ENCODE peak calls at places on chromosomes 11 and 22, in four cellular contexts. One of them, this sample, is unnamed.

GRCh38 chr11:96205460-96205809 is 137.6 kb downstream of the MAML2 start:
- DNase-seq in SW480: no peak
- DNase-seq in fibroblast of villous mesenchyme: no peak
- DNase-seq in stimulated activated CD4-positive, alpha-beta T cell treated with anti-CD3 and anti-CD28 coated beads, Interleukin-12 subunit alpha, Interleukin-12 subunit beta, amount 100 ng/mL, for 4 hours: no peak
- DNase-seq in this sample: no peak

GRCh38 chr11:64936539-64936938 is 846 bp upstream of the GPHA2 start:
- DNase-seq in SW480: no peak
- DNase-seq in fibroblast of villous mesenchyme: no peak
- DNase-seq in stimulated activated CD4-positive, alpha-beta T cell treated with anti-CD3 and anti-CD28 coated beads, Interleukin-12 subunit alpha, Interleukin-12 subunit beta, amount 100 ng/mL, for 4 hours: no peak
- DNase-seq in this sample: no peak

GRCh38 chr22:29029202-29030000 is 32.2 kb downstream of the C22orf31 start:
- DNase-seq in SW480: peak
- DNase-seq in fibroblast of villous mesenchyme: no peak
- DNase-seq in stimulated activated CD4-positive, alpha-beta T cell treated with anti-CD3 and anti-CD28 coated beads, Interleukin-12 subunit alpha, Interleukin-12 subunit beta, amount 100 ng/mL, for 4 hours: no peak
- DNase-seq in this sample: no peak

GRCh38 chr22:39463931-39464390 is 7.1 kb downstream of the MGAT3 start:
- DNase-seq in SW480: no peak
- DNase-seq in fibroblast of villous mesenchyme: no peak
- DNase-seq in stimulated activated CD4-positive, alpha-beta T cell treated with anti-CD3 and anti-CD28 coated beads, Interleukin-12 subunit alpha, Interleukin-12 subunit beta, amount 100 ng/mL, for 4 hours: no peak
- DNase-seq in this sample: no peak

GRCh38 chr11:1771700-1772099 is 8.0 kb upstream of the CTSD start:
- DNase-seq in SW480: no peak
- DNase-seq in fibroblast of villous mesenchyme: peak
- DNase-seq in stimulated activated CD4-positive, alpha-beta T cell treated with anti-CD3 and anti-CD28 coated beads, Interleukin-12 subunit alpha, Interleukin-12 subunit beta, amount 100 ng/mL, for 4 hours: no peak
- DNase-seq in this sample: no peak

GRCh38 chr11:32529994-32530588 is 53.5 kb upstream of the EIF3M start:
- DNase-seq in SW480: no peak
- DNase-seq in fibroblast of villous mesenchyme: no peak
- DNase-seq in stimulated activated CD4-positive, alpha-beta T cell treated with anti-CD3 and anti-CD28 coated beads, Interleukin-12 subunit alpha, Interleukin-12 subunit beta, amount 100 ng/mL, for 4 hours: no peak
- DNase-seq in this sample: no peak

GRCh38 chr11:111936045-111936400 is 1.1 kb upstream of the DIXDC1 start:
- DNase-seq in SW480: no peak
- DNase-seq in fibroblast of villous mesenchyme: peak
- DNase-seq in stimulated activated CD4-positive, alpha-beta T cell treated with anti-CD3 and anti-CD28 coated beads, Interleukin-12 subunit alpha, Interleukin-12 subunit beta, amount 100 ng/mL, for 4 hours: no peak
- DNase-seq in this sample: no peak

GRCh38 chr11:63527667-63528066 is 8.9 kb upstream of the PLAAT4 start:
- DNase-seq in SW480: no peak
- DNase-seq in fibroblast of villous mesenchyme: no peak
- DNase-seq in stimulated activated CD4-positive, alpha-beta T cell treated with anti-CD3 and anti-CD28 coated beads, Interleukin-12 subunit alpha, Interleukin-12 subunit beta, amount 100 ng/mL, for 4 hours: no peak
- DNase-seq in this sample: no peak

GRCh38 chr11:6538892-6539291 is 41.8 kb downstream of the DNHD1 start:
- DNase-seq in SW480: no peak
- DNase-seq in fibroblast of villous mesenchyme: no peak
- DNase-seq in stimulated activated CD4-positive, alpha-beta T cell treated with anti-CD3 and anti-CD28 coated beads, Interleukin-12 subunit alpha, Interleukin-12 subunit beta, amount 100 ng/mL, for 4 hours: no peak
- DNase-seq in this sample: no peak

GRCh38 chr11:96199563-96200025 is 143.4 kb downstream of the MAML2 start:
- DNase-seq in SW480: no peak
- DNase-seq in fibroblast of villous mesenchyme: peak
- DNase-seq in stimulated activated CD4-positive, alpha-beta T cell treated with anti-CD3 and anti-CD28 coated beads, Interleukin-12 subunit alpha, Interleukin-12 subunit beta, amount 100 ng/mL, for 4 hours: no peak
- DNase-seq in this sample: no peak

GRCh38 chr11:2306971-2307732 is 5.3 kb downstream of the TSPAN32 start:
- DNase-seq in SW480: no peak
- DNase-seq in fibroblast of villous mesenchyme: no peak
- DNase-seq in stimulated activated CD4-positive, alpha-beta T cell treated with anti-CD3 and anti-CD28 coated beads, Interleukin-12 subunit alpha, Interleukin-12 subunit beta, amount 100 ng/mL, for 4 hours: no peak
- DNase-seq in this sample: no peak

GRCh38 chr22:38761202-38762162 is 5.7 kb upstream of the SUN2 start:
- DNase-seq in SW480: no peak
- DNase-seq in fibroblast of villous mesenchyme: no peak
- DNase-seq in stimulated activated CD4-positive, alpha-beta T cell treated with anti-CD3 and anti-CD28 coated beads, Interleukin-12 subunit alpha, Interleukin-12 subunit beta, amount 100 ng/mL, for 4 hours: no peak
- DNase-seq in this sample: no peak

GRCh38 chr11:114384487-114384886 is 15.8 kb downstream of the C11orf71 start:
- DNase-seq in SW480: no peak
- DNase-seq in fibroblast of villous mesenchyme: no peak
- DNase-seq in stimulated activated CD4-positive, alpha-beta T cell treated with anti-CD3 and anti-CD28 coated beads, Interleukin-12 subunit alpha, Interleukin-12 subunit beta, amount 100 ng/mL, for 4 hours: no peak
- DNase-seq in this sample: no peak

GRCh38 chr11:120089036-120090001 is 48.6 kb downstream of the TRIM29 start:
- DNase-seq in SW480: no peak
- DNase-seq in fibroblast of villous mesenchyme: no peak
- DNase-seq in stimulated activated CD4-positive, alpha-beta T cell treated with anti-CD3 and anti-CD28 coated beads, Interleukin-12 subunit alpha, Interleukin-12 subunit beta, amount 100 ng/mL, for 4 hours: no peak
- DNase-seq in this sample: peak

GRCh38 chr11:112157274-112157766 is 6.6 kb downstream of the IL18 start:
- DNase-seq in SW480: peak
- DNase-seq in fibroblast of villous mesenchyme: peak
- DNase-seq in stimulated activated CD4-positive, alpha-beta T cell treated with anti-CD3 and anti-CD28 coated beads, Interleukin-12 subunit alpha, Interleukin-12 subunit beta, amount 100 ng/mL, for 4 hours: no peak
- DNase-seq in this sample: peak

GRCh38 chr11:45144126-45145082 is 2.0 kb upstream of the PRDM11 start:
- DNase-seq in SW480: no peak
- DNase-seq in fibroblast of villous mesenchyme: no peak
- DNase-seq in stimulated activated CD4-positive, alpha-beta T cell treated with anti-CD3 and anti-CD28 coated beads, Interleukin-12 subunit alpha, Interleukin-12 subunit beta, amount 100 ng/mL, for 4 hours: no peak
- DNase-seq in this sample: no peak

GRCh38 chr11:104897891-104898684 is at the start of gene CASP12:
- DNase-seq in SW480: no peak
- DNase-seq in fibroblast of villous mesenchyme: peak
- DNase-seq in stimulated activated CD4-positive, alpha-beta T cell treated with anti-CD3 and anti-CD28 coated beads, Interleukin-12 subunit alpha, Interleukin-12 subunit beta, amount 100 ng/mL, for 4 hours: no peak
- DNase-seq in this sample: no peak

GRCh38 chr11:558503-558902 is 2.0 kb downstream of the LMNTD2 start:
- DNase-seq in SW480: no peak
- DNase-seq in fibroblast of villous mesenchyme: no peak
- DNase-seq in stimulated activated CD4-positive, alpha-beta T cell treated with anti-CD3 and anti-CD28 coated beads, Interleukin-12 subunit alpha, Interleukin-12 subunit beta, amount 100 ng/mL, for 4 hours: no peak
- DNase-seq in this sample: no peak

GRCh38 chr11:554824-555499 is 5.6 kb downstream of the LMNTD2 start:
- DNase-seq in SW480: peak
- DNase-seq in fibroblast of villous mesenchyme: peak
- DNase-seq in stimulated activated CD4-positive, alpha-beta T cell treated with anti-CD3 and anti-CD28 coated beads, Interleukin-12 subunit alpha, Interleukin-12 subunit beta, amount 100 ng/mL, for 4 hours: peak
- DNase-seq in this sample: peak

GRCh38 chr11:72308226-72309073 is 64.5 kb upstream of the PHOX2A start:
- DNase-seq in SW480: no peak
- DNase-seq in fibroblast of villous mesenchyme: peak
- DNase-seq in stimulated activated CD4-positive, alpha-beta T cell treated with anti-CD3 and anti-CD28 coated beads, Interleukin-12 subunit alpha, Interleukin-12 subunit beta, amount 100 ng/mL, for 4 hours: no peak
- DNase-seq in this sample: no peak

GRCh38 chr11:132430352-132431091 is 1060.1 kb downstream of the NTM start:
- DNase-seq in SW480: no peak
- DNase-seq in fibroblast of villous mesenchyme: no peak
- DNase-seq in stimulated activated CD4-positive, alpha-beta T cell treated with anti-CD3 and anti-CD28 coated beads, Interleukin-12 subunit alpha, Interleukin-12 subunit beta, amount 100 ng/mL, for 4 hours: no peak
- DNase-seq in this sample: no peak

GRCh38 chr22:45335021-45335818 is 25.5 kb downstream of the FAM118A start:
- DNase-seq in SW480: no peak
- DNase-seq in fibroblast of villous mesenchyme: peak
- DNase-seq in stimulated activated CD4-positive, alpha-beta T cell treated with anti-CD3 and anti-CD28 coated beads, Interleukin-12 subunit alpha, Interleukin-12 subunit beta, amount 100 ng/mL, for 4 hours: no peak
- DNase-seq in this sample: no peak

GRCh38 chr11:75263944-75264349 is 23.4 kb downstream of the TPBGL start:
- DNase-seq in SW480: no peak
- DNase-seq in fibroblast of villous mesenchyme: peak
- DNase-seq in stimulated activated CD4-positive, alpha-beta T cell treated with anti-CD3 and anti-CD28 coated beads, Interleukin-12 subunit alpha, Interleukin-12 subunit beta, amount 100 ng/mL, for 4 hours: no peak
- DNase-seq in this sample: peak

GRCh38 chr11:112024178-112024777 is 930 bp upstream of the DLAT start:
- DNase-seq in SW480: no peak
- DNase-seq in fibroblast of villous mesenchyme: no peak
- DNase-seq in stimulated activated CD4-positive, alpha-beta T cell treated with anti-CD3 and anti-CD28 coated beads, Interleukin-12 subunit alpha, Interleukin-12 subunit beta, amount 100 ng/mL, for 4 hours: no peak
- DNase-seq in this sample: no peak